ENCODE peak calls at places on chromosome 10, in seven cellular contexts. A is fibroblast of mammary gland; Q is CD8-positive, alpha-beta T cell; H is cardiac fibroblast; K is heart left ventricle; U is gastrocnemius medialis; B is GM23338. S is an unnamed sample.

GRCh38 chr10:110275140-110275729 is 29.5 kb downstream of the SMNDC1 start:
- DNase-seq in A (no peak), Q (no peak), H (no peak), K (no peak), U (no peak), B (no peak), S (no peak)

GRCh38 chr10:60444494-60445064 is 54.9 kb upstream of the ANK3 start:
- DNase-seq in A (peak), Q (no peak), H (peak), K (no peak), U (no peak), B (peak), S (no peak)

GRCh38 chr10:97757471-97757870 is 14.3 kb downstream of the SFRP5 start:
- DNase-seq in A (no peak), Q (no peak), H (no peak), K (no peak), U (no peak), B (no peak), S (peak)

GRCh38 chr10:79979310-79979972 is 30.5 kb upstream of the SFTPD start:
- DNase-seq in A (no peak), Q (no peak), H (no peak), K (no peak), U (no peak), B (peak), S (no peak)

GRCh38 chr10:23095966-23096813 is 811 bp downstream of the MSRB2 start:
- DNase-seq in A (peak), Q (no peak), H (peak), K (peak), U (no peak), B (peak), S (peak)

GRCh38 chr10:3844626-3845025 is 59.6 kb upstream of the KLF6 start:
- DNase-seq in A (no peak), Q (no peak), H (no peak), K (no peak), U (no peak), B (no peak), S (no peak)

GRCh38 chr10:68156373-68157185 is 47.3 kb downstream of the MYPN start:
- DNase-seq in A (peak), Q (peak), H (peak), K (peak), U (no peak), B (peak), S (no peak)

GRCh38 chr10:10726101-10726500 is 291.6 kb upstream of the CELF2 start:
- DNase-seq in A (no peak), Q (no peak), H (no peak), K (no peak), U (no peak), B (no peak), S (no peak)

GRCh38 chr10:114118514-114118913 is 55.5 kb downstream of the CCDC186 start:
- DNase-seq in A (no peak), Q (no peak), H (no peak), K (no peak), U (no peak), B (no peak), S (no peak)

GRCh38 chr10:1408656-1409358 is 328.5 kb downstream of the ADARB2 start:
- DNase-seq in A (no peak), Q (no peak), H (no peak), K (no peak), U (no peak), B (no peak), S (no peak)

GRCh38 chr10:10032991-10033390 is 984.7 kb upstream of the CELF2 start:
- DNase-seq in A (no peak), Q (no peak), H (no peak), K (no peak), U (no peak), B (no peak), S (no peak)

GRCh38 chr10:44280615-44281014 is 104.3 kb downstream of the CXCL12 start:
- DNase-seq in A (peak), Q (no peak), H (no peak), K (no peak), U (no peak), B (no peak), S (peak)

GRCh38 chr10:109343293-109343692 is 580.0 kb downstream of the XPNPEP1 start:
- DNase-seq in A (peak), Q (no peak), H (peak), K (no peak), U (no peak), B (no peak), S (no peak)

GRCh38 chr10:76202777-76203176 is 771.4 kb downstream of the LRMDA start:
- DNase-seq in A (peak), Q (no peak), H (peak), K (no peak), U (no peak), B (no peak), S (no peak)

GRCh38 chr10:93334901-93335312 is 147.2 kb downstream of the MYOF start:
- DNase-seq in A (no peak), Q (no peak), H (peak), K (no peak), U (no peak), B (peak), S (no peak)

GRCh38 chr10:51699475-51700227 is at the start of gene CSTF2T:
- DNase-seq in A (peak), Q (peak), H (peak), K (peak), U (peak), B (peak), S (peak)

DNA sequence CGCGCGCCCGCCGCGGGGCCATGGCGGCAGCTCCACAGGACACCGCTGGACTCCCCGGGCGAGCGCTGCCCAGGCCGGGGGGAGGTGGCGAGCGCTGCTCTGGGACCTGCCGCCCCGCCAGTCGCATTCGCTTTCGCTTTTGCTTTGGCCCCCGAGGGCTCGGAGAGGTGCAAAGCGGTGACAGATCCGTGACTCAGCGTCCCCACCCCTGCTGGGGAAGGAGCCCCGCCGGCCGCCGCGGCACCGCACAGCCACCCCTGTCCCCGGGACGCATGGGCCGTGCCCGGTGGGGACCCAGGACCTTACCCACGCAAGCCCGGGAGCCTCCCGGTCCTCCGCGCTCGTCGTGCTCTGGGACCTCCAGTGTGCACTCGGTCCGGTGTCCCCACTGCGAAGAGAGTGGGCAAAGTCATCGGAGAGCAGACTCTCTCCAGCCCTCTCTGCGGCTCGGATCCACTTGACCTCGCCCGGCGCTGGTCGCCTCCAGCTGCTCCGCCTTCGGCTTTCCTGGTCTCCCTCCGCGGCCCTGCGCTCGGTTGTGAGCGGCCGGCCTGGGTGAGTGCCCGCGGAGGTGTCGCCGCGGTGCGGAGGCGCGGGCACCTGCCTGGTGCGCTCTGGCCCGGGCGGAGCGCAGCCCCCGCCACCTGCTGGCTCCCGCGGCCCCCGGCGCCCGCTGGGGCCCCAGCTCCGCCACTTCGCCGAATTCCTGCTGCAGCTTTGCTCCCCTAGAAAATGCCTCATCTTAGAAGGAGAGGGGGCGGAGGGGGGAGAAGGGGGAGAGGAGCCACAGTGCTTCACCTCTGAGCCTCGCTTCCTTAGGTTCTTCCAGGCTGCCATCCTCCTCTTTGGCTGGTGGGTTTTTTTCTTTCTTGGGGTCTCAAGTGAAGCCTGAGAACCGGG is at the start of gene IL15RA:
- DNase-seq in A (peak), Q (peak), H (peak), K (peak), U (peak), B (peak), S (peak)
- TF ChIP-seq CTCF in A (no peak), Q (no peak), H (no peak), K (peak), U (peak), B (no peak), S (peak)

DNA sequence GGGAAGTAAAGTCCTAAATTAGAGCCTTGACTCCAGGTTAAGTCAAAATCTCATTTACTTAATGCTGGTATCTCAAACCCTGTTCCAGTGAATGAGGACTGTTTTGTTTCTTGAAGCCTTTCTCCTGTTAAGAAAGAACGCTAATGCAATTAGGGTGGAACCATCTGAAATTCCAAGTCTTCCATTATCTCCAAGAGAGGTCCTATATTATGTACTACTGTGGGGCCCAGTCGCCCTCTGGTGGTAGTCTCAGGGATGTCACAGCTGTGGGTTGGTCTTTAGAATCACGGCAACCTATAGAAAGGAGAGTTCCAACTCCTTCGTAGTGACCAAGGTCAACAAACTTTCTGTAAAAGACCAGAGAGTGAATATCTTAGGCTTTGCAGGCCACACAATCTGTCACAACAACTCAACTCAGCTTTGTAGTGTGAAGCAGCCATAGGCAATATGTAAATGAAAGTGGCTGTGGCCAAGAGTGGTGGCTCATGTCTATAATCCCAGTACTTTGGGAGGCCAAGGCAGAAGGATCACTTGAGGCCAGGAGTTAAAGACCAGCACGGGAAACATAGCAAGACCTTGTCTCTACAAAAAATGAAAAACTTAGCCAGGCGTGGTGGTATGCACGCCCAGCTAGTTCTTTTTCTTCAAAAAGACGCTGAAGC is 9.3 kb downstream of the RPP38 start:
- DNase-seq in A (peak), Q (peak), H (peak), K (peak), U (no peak), B (peak), S (peak)
- TF ChIP-seq CTCF in A (peak), Q (peak), H (peak), K (peak), U (peak), B (peak), S (peak)

GRCh38 chr10:12180221-12180974 is 15.3 kb downstream of the NUDT5 start:
- DNase-seq in A (no peak), Q (no peak), H (no peak), K (no peak), U (no peak), B (peak), S (no peak)
- TF ChIP-seq CTCF in A (no peak), Q (no peak), H (no peak), K (no peak), U (no peak), B (no peak), S (no peak)

DNA sequence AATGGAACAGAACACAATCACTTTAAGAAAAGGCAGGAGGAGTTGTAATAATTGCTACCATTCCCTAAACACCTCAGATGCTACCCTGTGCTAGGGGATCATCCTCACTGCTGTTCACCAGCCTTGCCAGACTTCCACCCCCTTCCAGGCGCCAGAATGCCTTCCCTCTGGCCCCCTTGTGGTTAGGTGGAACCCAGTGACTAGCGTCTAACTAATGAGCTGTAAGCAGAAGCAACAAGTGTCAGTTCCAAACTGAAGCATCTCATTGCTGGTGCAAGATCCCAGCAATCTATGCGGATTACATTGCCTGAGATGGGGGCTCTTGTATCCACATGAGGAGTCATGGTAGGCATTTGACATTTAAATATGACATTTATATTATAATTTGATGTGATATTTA is 86.6 kb downstream of the FRMD4A start:
- DNase-seq in A (no peak), Q (no peak), H (peak), K (no peak), U (no peak), B (peak), S (no peak)
- TF ChIP-seq CTCF in A (no peak), Q (no peak), H (no peak), K (no peak), U (no peak), B (peak), S (no peak)

GRCh38 chr10:27241640-27242472 is 1.3 kb upstream of the ACBD5 start:
- DNase-seq in A (peak), Q (peak), H (peak), K (peak), U (peak), B (peak), S (peak)
- TF ChIP-seq CTCF in A (no peak), Q (no peak), H (peak), K (peak), U (peak), B (peak), S (peak)

GRCh38 chr10:84114088-84114667 is 25.1 kb upstream of the GHITM start:
- DNase-seq in A (peak), Q (no peak), H (peak), K (no peak), U (no peak), B (peak), S (no peak)
- TF ChIP-seq CTCF in A (peak), Q (no peak), H (peak), K (peak), U (no peak), B (peak), S (no peak)

GRCh38 chr10:112004075-112004474 is 179.5 kb downstream of the GPAM start:
- DNase-seq in A (no peak), Q (no peak), H (no peak), K (no peak), U (no peak), B (peak), S (no peak)

GRCh38 chr10:112002191-112002590 is 181.4 kb downstream of the GPAM start:
- DNase-seq in A (no peak), Q (no peak), H (no peak), K (no peak), U (no peak), B (no peak), S (no peak)

GRCh38 chr10:112006407-112006806 is 177.2 kb downstream of the GPAM start:
- DNase-seq in A (no peak), Q (no peak), H (no peak), K (no peak), U (no peak), B (no peak), S (no peak)

DNA sequence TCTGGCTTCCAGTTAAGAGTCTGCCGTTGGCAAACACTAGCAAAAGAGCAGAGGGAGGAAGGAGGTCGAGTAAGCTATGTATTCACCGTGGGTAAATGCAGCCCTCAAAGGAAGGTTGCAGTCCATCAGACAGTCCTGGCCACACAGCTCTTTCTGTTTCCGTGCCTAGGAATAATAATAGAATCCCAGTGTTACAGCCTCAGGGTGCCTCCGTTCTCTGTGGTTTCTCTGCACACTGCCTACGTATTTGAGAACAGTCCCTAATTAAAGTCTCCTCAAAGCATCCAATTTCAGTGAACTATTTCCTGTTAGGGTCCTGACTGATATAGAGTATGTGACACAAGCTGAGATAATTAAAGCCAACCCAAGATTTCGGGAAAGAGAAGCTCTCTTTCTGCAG is 176.7 kb downstream of the GPAM start:
- DNase-seq in A (no peak), Q (no peak), H (no peak), K (no peak), U (no peak), B (no peak), S (no peak)
- TF ChIP-seq CTCF in A (no peak), Q (no peak), H (no peak), K (no peak), U (no peak), B (no peak), S (no peak)

GRCh38 chr10:96743988-96744585 is 23.8 kb upstream of the PIK3AP1 start:
- DNase-seq in A (peak), Q (no peak), H (peak), K (no peak), U (no peak), B (peak), S (no peak)
- TF ChIP-seq CTCF in A (peak), Q (no peak), H (no peak), K (peak), U (no peak), B (peak), S (peak)

GRCh38 chr10:84139126-84140035 is at the start of gene GHITM:
- DNase-seq in A (peak), Q (peak), H (peak), K (peak), U (peak), B (peak), S (peak)
- TF ChIP-seq CTCF in A (peak), Q (peak), H (peak), K (peak), U (peak), B (no peak), S (peak)

GRCh38 chr10:126256864-126257263 is 131.4 kb downstream of the ADAM12 start:
- DNase-seq in A (no peak), Q (no peak), H (no peak), K (no peak), U (no peak), B (peak), S (no peak)
- TF ChIP-seq CTCF in A (peak), Q (no peak), H (no peak), K (no peak), U (no peak), B (peak), S (no peak)

S was measured in psoas muscle.